ENCODE peak calls at places on chromosomes 6 and 20, in eight cellular contexts. L is heart left ventricle, P is ascending aorta, B is EH, V is sciatic nerve, R is heart right ventricle, A is AG04450, Y is HTR-8/SVneo. H is an unnamed sample.

GRCh38 chr6:110645685-110646418 is 169.4 kb downstream of the CDK19 start:
- DNase-seq in L (no peak), P (no peak), B (no peak), V (no peak), R (no peak), A (no peak), Y (no peak), H (no peak)

GRCh38 chr20:63044204-63044600 is 37.4 kb upstream of the BHLHE23 start:
- DNase-seq in L (peak; percentile 6), P (no peak), B (no peak), V (no peak), R (peak; percentile 4), A (no peak), Y (no peak), H (no peak)

GRCh38 chr20:17449039-17449438 is 82.1 kb downstream of the BFSP1 start:
- DNase-seq in L (no peak), P (no peak), B (no peak), V (no peak), R (no peak), A (no peak), Y (no peak), H (no peak)

GRCh38 chr20:52321396-52321795 is 129.8 kb upstream of the ZFP64 start:
- DNase-seq in L (no peak), P (no peak), B (no peak), V (no peak), R (no peak), A (no peak), Y (no peak), H (no peak)

GRCh38 chr20:2984956-2985661 is 58.3 kb upstream of the GNRH2 start:
- DNase-seq in L (no peak), P (no peak), B (peak; percentile 72), V (no peak), R (no peak), A (peak; percentile 32), Y (peak; percentile 26), H (no peak)

GRCh38 chr20:31974975-31975481 is 7.1 kb downstream of the XKR7 start:
- DNase-seq in L (no peak), P (no peak), B (peak; percentile 6), V (no peak), R (no peak), A (no peak), Y (no peak), H (no peak)

GRCh38 chr6:83352413-83352812 is 78.4 kb downstream of the ME1 start:
- DNase-seq in L (no peak), P (no peak), B (no peak), V (no peak), R (no peak), A (no peak), Y (no peak), H (no peak)

GRCh38 chr6:20746805-20747204 is 212.5 kb downstream of the CDKAL1 start:
- DNase-seq in L (no peak), P (no peak), B (no peak), V (no peak), R (no peak), A (no peak), Y (no peak), H (no peak)

GRCh38 chr6:43793875-43794242 is 23.8 kb downstream of the VEGFA start:
- DNase-seq in L (no peak), P (no peak), B (no peak), V (no peak), R (no peak), A (no peak), Y (no peak), H (no peak)

GRCh38 chr6:21836772-21837460 is 243.4 kb downstream of the SOX4 start:
- DNase-seq in L (no peak), P (no peak), B (no peak), V (no peak), R (no peak), A (no peak), Y (no peak), H (no peak)

GRCh38 chr6:116562614-116563013 is 8.7 kb upstream of the RWDD1 start:
- DNase-seq in L (no peak), P (no peak), B (peak; percentile 41), V (no peak), R (no peak), A (no peak), Y (no peak), H (no peak)

GRCh38 chr20:23050847-23051627 is 1.6 kb upstream of the THBD start:
- DNase-seq in L (peak; percentile 88), P (peak; percentile 95), B (peak; percentile 58), V (peak; percentile 85), R (peak; percentile 87), A (peak; percentile 27), Y (peak; percentile 29), H (no peak)

GRCh38 chr6:1686117-1687098 is 76.7 kb downstream of the FOXC1 start:
- DNase-seq in L (peak; percentile 38), P (peak; percentile 86), B (peak; percentile 100), V (no peak), R (no peak), A (peak; percentile 77), Y (peak; percentile 45), H (no peak)

GRCh38 chr20:2873747-2874041 is 413 bp downstream of the PTPRA start:
- DNase-seq in L (no peak), P (no peak), B (no peak), V (peak; percentile 71), R (peak; percentile 66), A (no peak), Y (peak; percentile 62), H (no peak)

GRCh38 chr6:150729188-150729748 is 129.6 kb downstream of the PLEKHG1 start:
- DNase-seq in L (no peak), P (no peak), B (no peak), V (no peak), R (no peak), A (no peak), Y (no peak), H (no peak)

GRCh38 chr6:75842191-75842590 is 93.2 kb downstream of the MYO6 start:
- DNase-seq in L (no peak), P (no peak), B (peak; percentile 54), V (no peak), R (no peak), A (peak; percentile 11), Y (no peak), H (no peak)

GRCh38 chr6:42315991-42316378 is 98.3 kb upstream of the MRPS10 start:
- DNase-seq in L (no peak), P (peak; percentile 84), B (peak; percentile 99), V (no peak), R (no peak), A (peak; percentile 86), Y (peak; percentile 87), H (no peak)

GRCh38 chr6:117449549-117450439 is 24.1 kb upstream of the ROS1 start:
- DNase-seq in L (peak; percentile 45), P (peak; percentile 76), B (peak; percentile 75), V (peak; percentile 71), R (no peak), A (peak; percentile 63), Y (peak; percentile 24), H (peak; percentile 73)

GRCh38 chr6:116087437-116088027 is 13.1 kb upstream of the NT5DC1 start:
- DNase-seq in L (no peak), P (no peak), B (peak; percentile 90), V (no peak), R (no peak), A (no peak), Y (peak; percentile 14), H (no peak)

GRCh38 chr6:109482913-109483743 is at the start of gene ZBTB24:
- DNase-seq in L (peak; percentile 94), P (peak; percentile 94), B (peak; percentile 91), V (peak; percentile 92), R (peak; percentile 93), A (peak; percentile 61), Y (peak; percentile 78), H (peak; percentile 90)

GRCh38 chr20:9985281-9985680 is 49.5 kb upstream of the ANKEF1 start:
- DNase-seq in L (no peak), P (no peak), B (no peak), V (no peak), R (no peak), A (no peak), Y (no peak), H (no peak)

GRCh38 chr20:34708621-34709043 is 4.5 kb downstream of the TP53INP2 start:
- DNase-seq in L (peak; percentile 48), P (peak; percentile 73), B (peak; percentile 54), V (peak; percentile 79), R (peak; percentile 61), A (no peak), Y (no peak), H (peak; percentile 84)

GRCh38 chr20:47529840-47530239 is 28.2 kb downstream of the NCOA3 start:
- DNase-seq in L (no peak), P (no peak), B (peak; percentile 71), V (no peak), R (no peak), A (no peak), Y (no peak), H (no peak)

GRCh38 chr6:84536914-84537638 is 227.3 kb downstream of the TBX18 start:
- DNase-seq in L (no peak), P (no peak), B (no peak), V (no peak), R (no peak), A (no peak), Y (no peak), H (no peak)

GRCh38 chr6:134537146-134537555 is 219.2 kb upstream of the SGK1 start:
- DNase-seq in L (no peak), P (no peak), B (peak; percentile 94), V (no peak), R (no peak), A (peak; percentile 70), Y (peak; percentile 67), H (no peak)

GRCh38 chr6:132961122-132961521 is 146.8 kb downstream of the RPS12 start:
- DNase-seq in L (no peak), P (no peak), B (peak; percentile 43), V (no peak), R (no peak), A (peak; percentile 68), Y (no peak), H (no peak)

GRCh38 chr6:47165918-47166317 is 123.8 kb upstream of the ADGRF1 start:
- DNase-seq in L (no peak), P (no peak), B (peak; percentile 70), V (no peak), R (no peak), A (no peak), Y (no peak), H (no peak)

GRCh38 chr20:45346291-45346718 is 1.9 kb downstream of the SDC4 start:
- DNase-seq in L (no peak), P (no peak), B (no peak), V (no peak), R (no peak), A (no peak), Y (no peak), H (no peak)

GRCh38 chr6:99514089-99514488 is 1.1 kb downstream of the USP45 start:
- DNase-seq in L (no peak), P (no peak), B (peak; percentile 22), V (no peak), R (no peak), A (no peak), Y (no peak), H (no peak)

GRCh38 chr20:44280387-44280786 is 30.6 kb downstream of the FITM2 start:
- DNase-seq in L (no peak), P (no peak), B (no peak), V (no peak), R (no peak), A (no peak), Y (no peak), H (no peak)

GRCh38 chr6:2855061-2855519 is 13.4 kb upstream of the SERPINB1 start:
- DNase-seq in L (no peak), P (no peak), B (no peak), V (no peak), R (no peak), A (no peak), Y (no peak), H (peak; percentile 56)

GRCh38 chr6:8958894-8959511 is 523.7 kb upstream of the SLC35B3 start:
- DNase-seq in L (no peak), P (no peak), B (peak; percentile 46), V (no peak), R (no peak), A (no peak), Y (no peak), H (no peak)

GRCh38 chr6:163417595-163417994 is 3.1 kb downstream of the QKI start:
- DNase-seq in L (no peak), P (no peak), B (no peak), V (no peak), R (no peak), A (no peak), Y (no peak), H (no peak)

GRCh38 chr20:51643390-51643789 is 100.9 kb upstream of the NFATC2 start:
- DNase-seq in L (no peak), P (no peak), B (no peak), V (no peak), R (no peak), A (no peak), Y (no peak), H (no peak)